ENCODE peak calls at places on chromosomes 13 and 19, in seven cellular contexts. One of them, this sample, is unnamed.

GRCh38 chr19:4653793-4654436 is 14.6 kb downstream of the TNFAIP8L1 start:
- DNase-seq in CD4-positive, alpha-beta memory T cell: no peak
- DNase-seq in psoas muscle: no peak
- DNase-seq in CD4-positive, CD25-positive, alpha-beta regulatory T cell: no peak
- DNase-seq in ascending aorta: no peak
- DNase-seq in vagina: no peak
- DNase-seq in RWPE1: no peak
- DNase-seq in this sample: no peak

GRCh38 chr19:44552324-44552723 is 22.8 kb upstream of the CEACAM20 start:
- DNase-seq in RWPE1: no peak
- DNase-seq in ascending aorta: no peak
- DNase-seq in CD4-positive, CD25-positive, alpha-beta regulatory T cell: no peak
- DNase-seq in vagina: no peak
- DNase-seq in psoas muscle: no peak
- DNase-seq in CD4-positive, alpha-beta memory T cell: no peak
- DNase-seq in this sample: peak; percentile 41

GRCh38 chr19:10764340-10764894 is 46.5 kb downstream of the DNM2 start:
- DNase-seq in ascending aorta: no peak
- DNase-seq in psoas muscle: no peak
- DNase-seq in CD4-positive, alpha-beta memory T cell: no peak
- DNase-seq in vagina: no peak
- DNase-seq in RWPE1: no peak
- DNase-seq in CD4-positive, CD25-positive, alpha-beta regulatory T cell: no peak
- DNase-seq in this sample: no peak

GRCh38 chr19:29672933-29673336 is 7.7 kb downstream of the PLEKHF1 start:
- DNase-seq in vagina: peak; percentile 83
- DNase-seq in RWPE1: no peak
- DNase-seq in ascending aorta: no peak
- DNase-seq in CD4-positive, CD25-positive, alpha-beta regulatory T cell: peak; percentile 89
- DNase-seq in psoas muscle: peak; percentile 61
- DNase-seq in CD4-positive, alpha-beta memory T cell: peak; percentile 95
- DNase-seq in this sample: peak; percentile 24

GRCh38 chr13:75149781-75150180 is 332.2 kb downstream of the TBC1D4 start:
- DNase-seq in ascending aorta: no peak
- DNase-seq in RWPE1: no peak
- DNase-seq in psoas muscle: no peak
- DNase-seq in CD4-positive, CD25-positive, alpha-beta regulatory T cell: no peak
- DNase-seq in CD4-positive, alpha-beta memory T cell: no peak
- DNase-seq in vagina: no peak
- DNase-seq in this sample: no peak

GRCh38 chr13:53743906-53744305 is 715.3 kb downstream of the OLFM4 start:
- DNase-seq in CD4-positive, CD25-positive, alpha-beta regulatory T cell: no peak
- DNase-seq in CD4-positive, alpha-beta memory T cell: no peak
- DNase-seq in vagina: no peak
- DNase-seq in psoas muscle: no peak
- DNase-seq in RWPE1: no peak
- DNase-seq in ascending aorta: no peak
- DNase-seq in this sample: no peak

GRCh38 chr13:21138561-21138960 is 37.8 kb downstream of the SKA3 start:
- DNase-seq in psoas muscle: no peak
- DNase-seq in CD4-positive, CD25-positive, alpha-beta regulatory T cell: no peak
- DNase-seq in ascending aorta: no peak
- DNase-seq in RWPE1: no peak
- DNase-seq in CD4-positive, alpha-beta memory T cell: no peak
- DNase-seq in vagina: no peak
- DNase-seq in this sample: no peak

GRCh38 chr13:112967666-112968379 is 1.2 kb upstream of the MCF2L start:
- DNase-seq in CD4-positive, alpha-beta memory T cell: no peak
- DNase-seq in RWPE1: no peak
- DNase-seq in CD4-positive, CD25-positive, alpha-beta regulatory T cell: no peak
- DNase-seq in vagina: no peak
- DNase-seq in psoas muscle: peak; percentile 15
- DNase-seq in ascending aorta: no peak
- DNase-seq in this sample: no peak

GRCh38 chr19:49117677-49118564 is 1.0 kb downstream of the C19orf73 start:
- DNase-seq in ascending aorta: no peak
- DNase-seq in RWPE1: no peak
- DNase-seq in psoas muscle: no peak
- DNase-seq in CD4-positive, alpha-beta memory T cell: peak; percentile 44
- DNase-seq in vagina: peak; percentile 85
- DNase-seq in CD4-positive, CD25-positive, alpha-beta regulatory T cell: no peak
- DNase-seq in this sample: peak; percentile 15

GRCh38 chr19:47421844-47422395 is 2.6 kb upstream of the MEIS3 start:
- DNase-seq in ascending aorta: no peak
- DNase-seq in RWPE1: no peak
- DNase-seq in vagina: no peak
- DNase-seq in psoas muscle: no peak
- DNase-seq in CD4-positive, alpha-beta memory T cell: no peak
- DNase-seq in CD4-positive, CD25-positive, alpha-beta regulatory T cell: no peak
- DNase-seq in this sample: no peak

GRCh38 chr19:48490980-48491792 is 20.4 kb downstream of the LMTK3 start:
- DNase-seq in RWPE1: peak; percentile 82
- DNase-seq in psoas muscle: peak; percentile 43
- DNase-seq in CD4-positive, alpha-beta memory T cell: peak; percentile 75
- DNase-seq in ascending aorta: no peak
- DNase-seq in vagina: no peak
- DNase-seq in CD4-positive, CD25-positive, alpha-beta regulatory T cell: peak; percentile 47
- DNase-seq in this sample: peak; percentile 80

DNA sequence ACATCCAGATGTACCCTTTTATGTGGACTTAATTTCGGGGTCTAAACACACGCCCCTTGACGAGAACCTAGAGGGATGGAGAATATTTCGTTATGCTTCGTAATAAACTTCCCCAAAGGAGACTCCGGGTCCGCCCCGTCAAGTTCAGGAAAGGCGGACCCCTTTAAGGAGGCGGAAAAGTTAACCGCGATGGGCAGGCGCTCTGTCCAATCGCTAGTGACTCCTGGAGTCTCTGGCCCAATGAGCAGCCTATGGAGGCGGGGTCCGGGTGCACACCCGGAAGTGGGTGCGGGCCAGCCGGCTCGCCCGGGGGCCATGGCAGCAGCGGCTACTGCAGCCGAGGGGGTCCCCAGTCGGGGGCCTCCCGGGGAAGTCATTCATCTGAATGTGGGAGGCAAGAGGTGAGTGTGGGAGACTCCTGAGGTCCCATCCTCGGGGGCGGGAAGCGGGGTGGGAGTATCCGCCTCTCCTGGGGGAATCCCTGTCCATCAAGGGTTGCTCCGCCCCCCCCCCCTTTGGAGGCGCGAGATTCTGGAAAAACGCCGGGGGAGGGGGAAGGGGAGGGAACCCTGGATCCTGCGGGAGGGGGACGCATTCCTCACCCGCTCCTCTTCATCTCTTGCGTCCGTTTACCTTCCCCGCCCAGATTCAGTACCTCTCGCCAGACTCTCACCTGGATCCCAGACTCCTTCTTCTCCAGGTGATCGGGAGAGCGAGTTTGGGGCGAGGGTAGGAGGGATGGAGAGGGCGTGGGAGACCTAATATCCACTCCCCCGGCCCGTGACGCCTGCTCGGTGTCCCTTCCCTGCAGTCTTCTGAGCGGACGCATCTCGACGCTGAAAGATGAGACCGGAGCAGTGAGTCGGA is at the start of gene SHKBP1:
- DNase-seq in vagina: no peak
- DNase-seq in CD4-positive, CD25-positive, alpha-beta regulatory T cell: peak; percentile 93
- DNase-seq in RWPE1: peak; percentile 99
- DNase-seq in ascending aorta: peak; percentile 96
- DNase-seq in psoas muscle: peak; percentile 97
- DNase-seq in CD4-positive, alpha-beta memory T cell: peak; percentile 94
- DNase-seq in this sample: peak; percentile 97
- H3K27ac ChIP-seq in vagina: peak within 1 kb of the TSS; percentile 68
- H3K27ac ChIP-seq in CD4-positive, CD25-positive, alpha-beta regulatory T cell: peak within 1 kb of the TSS; percentile 71
- H3K27ac ChIP-seq in RWPE1: peak within 1 kb of the TSS; percentile 72
- H3K27ac ChIP-seq in ascending aorta: peak within 1 kb of the TSS; percentile 66
- H3K27ac ChIP-seq in psoas muscle: peak within 1 kb of the TSS; percentile 80
- H3K27ac ChIP-seq in CD4-positive, alpha-beta memory T cell: peak within 1 kb of the TSS; percentile 72
- H3K27ac ChIP-seq in this sample: peak within 1 kb of the TSS; percentile 38

DNA sequence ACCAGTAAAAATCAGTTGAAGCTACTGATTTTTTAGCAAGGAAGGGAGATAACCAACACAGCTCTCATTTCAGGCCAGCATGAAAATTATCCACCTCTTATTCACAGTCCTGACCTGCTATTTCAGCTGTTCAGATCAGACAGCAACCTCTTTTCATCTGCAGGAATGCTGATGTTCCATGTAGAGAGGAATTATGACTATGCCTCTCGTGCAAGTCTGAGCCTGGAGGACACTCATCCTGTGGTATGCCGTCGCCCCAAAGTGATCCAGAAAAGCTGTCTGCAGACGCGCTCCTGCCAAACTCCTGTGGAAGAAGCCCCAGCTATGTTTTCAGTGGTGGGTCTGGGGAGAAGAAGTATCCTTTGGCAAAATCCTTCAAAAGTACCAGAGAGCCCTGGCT is 563.5 kb upstream of the SLITRK1 start:
- DNase-seq in psoas muscle: no peak
- DNase-seq in CD4-positive, alpha-beta memory T cell: no peak
- DNase-seq in vagina: no peak
- DNase-seq in CD4-positive, CD25-positive, alpha-beta regulatory T cell: no peak
- DNase-seq in ascending aorta: no peak
- DNase-seq in RWPE1: peak; percentile 64
- DNase-seq in this sample: no peak
- H3K27ac ChIP-seq in psoas muscle: no peak overlapping the region
- H3K27ac ChIP-seq in CD4-positive, alpha-beta memory T cell: no peak overlapping the region
- H3K27ac ChIP-seq in vagina: no peak overlapping the region
- H3K27ac ChIP-seq in CD4-positive, CD25-positive, alpha-beta regulatory T cell: no peak overlapping the region
- H3K27ac ChIP-seq in ascending aorta: no peak overlapping the region
- H3K27ac ChIP-seq in RWPE1: peak overlapping the region; percentile 66
- H3K27ac ChIP-seq in this sample: no peak overlapping the region

DNA sequence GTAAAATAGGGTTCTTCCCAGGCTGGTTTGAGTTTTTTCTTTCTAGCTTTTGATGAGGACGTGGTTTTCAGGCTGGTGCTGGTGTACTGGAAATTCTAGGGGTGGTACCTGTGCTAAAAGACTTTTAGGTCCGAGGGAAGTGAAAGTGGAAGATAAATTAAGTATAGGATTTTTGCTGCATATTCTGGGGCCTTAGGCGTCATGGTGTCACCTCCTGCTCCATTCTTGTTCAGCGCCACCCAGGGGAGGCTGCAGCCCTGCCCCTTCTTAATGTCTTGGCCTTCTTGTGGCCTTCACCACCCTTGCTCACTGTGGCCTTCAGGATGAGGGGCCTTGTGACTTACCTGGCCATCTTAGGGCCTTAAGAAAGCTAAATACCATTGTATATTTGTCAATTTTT is 12.4 kb downstream of the ZNF552 start:
- DNase-seq in ascending aorta: no peak
- DNase-seq in RWPE1: no peak
- DNase-seq in psoas muscle: no peak
- DNase-seq in vagina: no peak
- DNase-seq in CD4-positive, CD25-positive, alpha-beta regulatory T cell: no peak
- DNase-seq in CD4-positive, alpha-beta memory T cell: no peak
- DNase-seq in this sample: peak; percentile 33
- H3K27ac ChIP-seq in ascending aorta: no peak overlapping the region
- H3K27ac ChIP-seq in RWPE1: peak overlapping the region; percentile 60
- H3K27ac ChIP-seq in psoas muscle: no peak overlapping the region
- H3K27ac ChIP-seq in vagina: peak overlapping the region; percentile 18
- H3K27ac ChIP-seq in CD4-positive, CD25-positive, alpha-beta regulatory T cell: no peak overlapping the region
- H3K27ac ChIP-seq in CD4-positive, alpha-beta memory T cell: no peak overlapping the region
- H3K27ac ChIP-seq in this sample: no peak overlapping the region

DNA sequence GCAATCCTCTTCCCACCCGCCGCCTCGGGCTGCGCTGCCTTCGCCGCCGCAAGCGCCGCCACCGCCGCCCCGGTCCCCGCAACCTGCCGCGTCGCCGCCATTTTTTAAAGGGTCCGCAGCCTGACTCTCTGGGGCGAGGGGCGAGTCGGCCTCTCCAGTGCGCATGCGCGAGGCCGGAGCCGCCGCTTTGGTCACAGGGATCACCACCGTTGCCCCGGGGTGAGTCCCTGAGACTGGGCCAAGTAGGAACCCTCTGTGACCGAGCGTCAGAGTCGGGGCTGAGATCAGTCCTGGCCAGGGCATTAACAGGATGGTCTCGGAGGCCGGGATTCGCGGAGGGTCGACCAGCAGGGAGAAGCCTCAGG is 42.6 kb downstream of the ZNF146 start:
- DNase-seq in RWPE1: no peak
- DNase-seq in psoas muscle: peak; percentile 48
- DNase-seq in CD4-positive, CD25-positive, alpha-beta regulatory T cell: no peak
- DNase-seq in CD4-positive, alpha-beta memory T cell: no peak
- DNase-seq in vagina: no peak
- DNase-seq in ascending aorta: no peak
- DNase-seq in this sample: no peak
- H3K27ac ChIP-seq in RWPE1: no peak overlapping the region
- H3K27ac ChIP-seq in psoas muscle: no peak overlapping the region
- H3K27ac ChIP-seq in CD4-positive, CD25-positive, alpha-beta regulatory T cell: no peak overlapping the region
- H3K27ac ChIP-seq in CD4-positive, alpha-beta memory T cell: no peak overlapping the region
- H3K27ac ChIP-seq in vagina: no peak overlapping the region
- H3K27ac ChIP-seq in ascending aorta: no peak overlapping the region
- H3K27ac ChIP-seq in this sample: no peak overlapping the region

This sample was measured in OCI-LY7.